ENCODE peak calls at places on chromosomes 13 and 19, in eight cellular contexts. T is choroid plexus epithelial cell, E is heart right ventricle, O is AG04449, D is breast epithelium, Q is HFF-Myc, U is AG09309, A is cardiac fibroblast. P is an unnamed sample.

GRCh38 chr19:38213911-38214625 is 10.0 kb downstream of the DPF1 start:
- DNase-seq in U (peak; percentile 40), A (peak; percentile 29), O (no peak), D (no peak), Q (peak; percentile 21), T (peak; percentile 52), E (no peak), P (peak; percentile 77)

GRCh38 chr19:39514840-39515550 is at the start of gene SELENOV:
- DNase-seq in A (peak; percentile 5), D (no peak), O (no peak), E (no peak), T (no peak), Q (no peak), U (no peak), P (no peak)

GRCh38 chr13:96817336-96817941 is 176.8 kb downstream of the OXGR1 start:
- DNase-seq in U (no peak), Q (no peak), D (no peak), O (no peak), T (peak; percentile 64), E (no peak), A (peak; percentile 21), P (peak; percentile 2)

GRCh38 chr19:57708641-57709354 is at the start of gene ZNF154:
- DNase-seq in D (peak; percentile 26), O (no peak), U (no peak), T (peak; percentile 86), A (peak; percentile 83), Q (peak; percentile 33), E (peak; percentile 27), P (peak; percentile 31)

GRCh38 chr19:53047379-53047778 is 2.8 kb downstream of the ERVV-2 start:
- DNase-seq in A (no peak), E (no peak), Q (no peak), U (no peak), D (no peak), T (no peak), O (no peak), P (no peak)

GRCh38 chr13:110546933-110547332 is 14.6 kb downstream of the RAB20 start:
- DNase-seq in O (peak; percentile 73), A (peak; percentile 96), E (peak; percentile 78), U (peak; percentile 77), T (peak; percentile 95), D (peak; percentile 77), Q (no peak), P (peak; percentile 69)

GRCh38 chr19:10580979-10581631 is 6.0 kb downstream of the AP1M2 start:
- DNase-seq in U (peak; percentile 71), A (peak; percentile 95), T (peak; percentile 96), Q (peak; percentile 67), E (peak; percentile 84), O (peak; percentile 44), D (peak; percentile 87), P (peak; percentile 58)

GRCh38 chr13:33353210-33353609 is 67.7 kb upstream of the STARD13 start:
- DNase-seq in U (no peak), Q (no peak), E (peak; percentile 36), T (no peak), A (no peak), D (peak; percentile 48), O (no peak), P (no peak)

GRCh38 chr13:44140146-44140545 is 233.5 kb upstream of the SERP2 start:
- DNase-seq in Q (no peak), E (no peak), U (no peak), O (no peak), D (no peak), T (no peak), A (no peak), P (no peak)

GRCh38 chr13:83214452-83214851 is 667.8 kb downstream of the SLITRK1 start:
- DNase-seq in A (no peak), U (no peak), D (no peak), T (no peak), Q (no peak), O (no peak), E (no peak), P (no peak)

GRCh38 chr13:38519229-38519910 is 167.5 kb upstream of the FREM2 start:
- DNase-seq in A (no peak), O (no peak), T (no peak), D (no peak), E (no peak), U (no peak), Q (no peak), P (no peak)

GRCh38 chr13:113002891-113003290 is 33.9 kb downstream of the MCF2L start:
- DNase-seq in Q (no peak), D (no peak), O (no peak), U (no peak), A (no peak), E (no peak), T (no peak), P (no peak)

GRCh38 chr19:426725-427445 is 17.9 kb upstream of the C2CD4C start:
- DNase-seq in A (no peak), O (no peak), Q (no peak), T (no peak), E (no peak), D (no peak), U (no peak), P (no peak)

GRCh38 chr13:90311929-90312328 is 1035.6 kb upstream of the MIR17HG start:
- DNase-seq in T (no peak), D (no peak), E (no peak), Q (no peak), A (no peak), O (no peak), U (no peak), P (no peak)

DNA sequence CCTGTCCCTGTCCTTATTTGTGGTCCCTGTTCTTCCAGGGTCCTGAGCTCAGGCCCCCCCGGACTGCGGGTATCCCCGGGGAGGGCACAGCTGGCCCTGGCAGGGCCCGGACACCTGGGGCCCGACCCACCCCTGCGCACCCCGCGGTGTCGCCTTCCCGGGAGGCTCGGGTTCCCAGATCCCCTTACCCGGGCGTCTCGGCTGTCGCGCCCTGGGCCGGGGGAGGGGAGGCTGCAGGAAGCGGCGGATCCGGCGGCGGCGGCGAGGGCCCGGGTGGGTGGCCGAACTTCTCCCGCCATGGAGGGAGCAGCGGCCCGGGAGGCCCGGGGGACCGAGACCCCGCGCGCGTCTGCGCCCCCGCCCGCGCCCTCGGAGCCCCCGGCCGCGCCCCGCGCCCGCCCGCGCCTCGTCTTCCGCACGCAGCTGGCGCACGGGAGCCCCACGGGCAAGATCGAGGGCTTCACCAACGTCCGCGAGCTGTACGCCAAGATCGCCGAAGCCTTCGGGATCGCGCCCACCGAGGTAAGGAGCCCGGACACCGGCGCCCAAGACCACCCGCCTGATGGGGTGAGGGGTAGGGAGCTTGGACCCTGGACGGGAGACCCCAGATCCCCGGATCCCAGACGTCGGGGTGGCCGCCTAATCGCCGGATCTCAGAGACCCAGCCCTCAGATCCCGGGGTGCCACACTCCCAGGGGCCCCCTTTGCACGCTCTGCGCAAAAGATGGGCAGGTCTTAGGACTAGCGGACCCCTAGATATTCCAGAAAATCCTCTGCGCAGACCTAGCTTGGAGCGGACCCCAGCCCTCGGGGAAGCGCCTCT is at the start of gene GIPC3:
- DNase-seq in D (no peak), O (no peak), A (no peak), T (no peak), U (no peak), E (no peak), Q (no peak), P (no peak)
- H3K4me3 ChIP-seq in D (peak within 1 kb of the TSS; percentile 36), O (peak within 1 kb of the TSS; percentile 36), A (no peak within 1 kb of the TSS), T (peak within 1 kb of the TSS; percentile 38), U (peak within 1 kb of the TSS; percentile 11), E (peak within 1 kb of the TSS; percentile 12), Q (no peak within 1 kb of the TSS), P (no peak within 1 kb of the TSS)

GRCh38 chr19:51240866-51241265 is 10.0 kb upstream of the SIGLECL1 start:
- DNase-seq in D (no peak), A (no peak), O (no peak), Q (no peak), U (no peak), T (no peak), E (no peak), P (no peak)
- H3K4me3 ChIP-seq in D (no peak overlapping the region), A (no peak overlapping the region), O (no peak overlapping the region), Q (no peak overlapping the region), U (no peak overlapping the region), T (no peak overlapping the region), E (no peak overlapping the region), P (no peak overlapping the region)

DNA sequence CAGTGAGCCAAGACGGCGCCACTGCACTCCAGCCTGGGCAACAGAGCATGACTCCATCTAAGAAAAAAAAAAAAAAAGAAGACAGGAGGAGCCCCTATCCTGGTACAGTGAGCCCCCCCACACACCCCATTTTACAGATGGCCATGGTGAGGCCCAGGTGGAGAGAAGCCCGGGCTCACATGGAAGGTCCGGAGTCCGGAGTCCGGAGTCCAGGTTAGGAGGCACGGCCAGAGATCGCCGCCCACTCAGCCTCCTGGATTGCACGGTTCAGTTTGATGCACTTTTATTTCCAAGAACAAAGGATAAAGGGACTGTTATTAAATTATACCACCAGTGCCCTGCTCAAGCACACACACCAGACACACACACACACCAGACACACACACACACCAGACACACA is 11.3 kb upstream of the BTBD2 start:
- DNase-seq in U (no peak), O (no peak), A (no peak), D (no peak), Q (no peak), E (no peak), T (no peak), P (no peak)
- H3K4me3 ChIP-seq in U (no peak overlapping the region), O (no peak overlapping the region), A (no peak overlapping the region), D (no peak overlapping the region), Q (no peak overlapping the region), E (no peak overlapping the region), T (no peak overlapping the region), P (no peak overlapping the region)

GRCh38 chr19:17185590-17185989 is 29.6 kb upstream of the USE1 start:
- DNase-seq in E (no peak), O (no peak), A (no peak), Q (no peak), D (no peak), T (no peak), U (no peak), P (no peak)

GRCh38 chr19:17180997-17181702 is 34.0 kb upstream of the USE1 start:
- DNase-seq in O (no peak), Q (no peak), A (no peak), E (no peak), T (no peak), D (no peak), U (no peak), P (no peak)

GRCh38 chr19:17184381-17184841 is 30.7 kb upstream of the USE1 start:
- DNase-seq in E (no peak), Q (no peak), U (no peak), A (no peak), O (no peak), T (no peak), D (no peak), P (no peak)

GRCh38 chr19:17183271-17183757 is 31.8 kb upstream of the USE1 start:
- DNase-seq in T (no peak), U (no peak), D (no peak), Q (no peak), E (no peak), A (no peak), O (no peak), P (no peak)

DNA sequence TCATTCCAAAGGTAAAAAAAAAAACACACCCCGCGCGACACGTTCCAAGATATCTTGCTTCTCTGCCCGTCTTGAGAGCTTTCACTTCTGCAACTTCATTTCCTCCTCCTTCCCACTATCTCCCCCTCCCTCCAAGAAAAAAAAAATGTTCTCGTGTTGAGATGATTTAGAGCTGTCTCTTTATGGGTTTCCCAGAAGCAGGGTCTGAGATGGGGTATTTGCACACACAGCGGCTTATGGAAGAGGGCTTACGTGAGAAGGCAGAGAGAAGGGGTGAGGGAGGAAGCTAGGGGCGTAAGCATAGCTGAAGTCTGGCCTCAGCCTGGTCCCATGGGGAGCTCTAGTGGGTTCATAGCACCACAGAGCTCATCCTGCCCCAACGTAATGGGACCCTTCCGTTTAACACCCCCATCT is 31.3 kb upstream of the USE1 start:
- DNase-seq in D (no peak), Q (no peak), O (no peak), A (no peak), E (no peak), T (no peak), U (no peak), P (no peak)
- H3K4me3 ChIP-seq in D (no peak overlapping the region), Q (no peak overlapping the region), O (no peak overlapping the region), A (no peak overlapping the region), E (no peak overlapping the region), T (no peak overlapping the region), U (no peak overlapping the region), P (no peak overlapping the region)

P was measured in kidney epithelial cell.